ENCODE peak calls at places on chromosome 1, in ten cellular contexts. One of them, this sample, is unnamed.

GRCh38 chr1:155305881-155306391 is 2.7 kb upstream of the FDPS start:
- DNase-seq in osteocyte: no peak
- DNase-seq in HTR-8/SVneo: no peak
- DNase-seq in M059J: no peak
- DNase-seq in HCEC 1CT: no peak
- DNase-seq in NCI-H2029 treated with DMSO at 0.1 percent for 48 hours: no peak
- DNase-seq in PC-9: no peak
- DNase-seq in prostate gland: no peak
- DNase-seq in NB4: no peak
- DNase-seq in iPS DF 6.9: no peak
- DNase-seq in this sample: no peak

GRCh38 chr1:35927472-35927871 is 3.4 kb upstream of the AGO3 start:
- DNase-seq in HTR-8/SVneo: no peak
- DNase-seq in M059J: no peak
- DNase-seq in prostate gland: no peak
- DNase-seq in NCI-H2029 treated with DMSO at 0.1 percent for 48 hours: no peak
- DNase-seq in osteocyte: no peak
- DNase-seq in NB4: no peak
- DNase-seq in HCEC 1CT: no peak
- DNase-seq in iPS DF 6.9: no peak
- DNase-seq in PC-9: no peak
- DNase-seq in this sample: no peak

GRCh38 chr1:231178970-231179369 is 17.1 kb downstream of the TRIM67 start:
- DNase-seq in PC-9: no peak
- DNase-seq in M059J: no peak
- DNase-seq in osteocyte: no peak
- DNase-seq in HTR-8/SVneo: no peak
- DNase-seq in prostate gland: no peak
- DNase-seq in NCI-H2029 treated with DMSO at 0.1 percent for 48 hours: no peak
- DNase-seq in iPS DF 6.9: no peak
- DNase-seq in NB4: no peak
- DNase-seq in HCEC 1CT: no peak
- DNase-seq in this sample: no peak

GRCh38 chr1:172708452-172708851 is 49.5 kb downstream of the FASLG start:
- DNase-seq in NB4: no peak
- DNase-seq in iPS DF 6.9: no peak
- DNase-seq in PC-9: no peak
- DNase-seq in HTR-8/SVneo: no peak
- DNase-seq in NCI-H2029 treated with DMSO at 0.1 percent for 48 hours: no peak
- DNase-seq in HCEC 1CT: no peak
- DNase-seq in osteocyte: no peak
- DNase-seq in M059J: no peak
- DNase-seq in prostate gland: no peak
- DNase-seq in this sample: peak

GRCh38 chr1:93694039-93694438 is 12.4 kb upstream of the BCAR3 start:
- DNase-seq in NB4: no peak
- DNase-seq in PC-9: peak
- DNase-seq in iPS DF 6.9: no peak
- DNase-seq in NCI-H2029 treated with DMSO at 0.1 percent for 48 hours: no peak
- DNase-seq in prostate gland: no peak
- DNase-seq in HTR-8/SVneo: no peak
- DNase-seq in HCEC 1CT: no peak
- DNase-seq in M059J: peak
- DNase-seq in osteocyte: no peak
- DNase-seq in this sample: no peak

GRCh38 chr1:116153692-116154031 is 42.5 kb downstream of the MAB21L3 start:
- DNase-seq in iPS DF 6.9: no peak
- DNase-seq in M059J: no peak
- DNase-seq in NCI-H2029 treated with DMSO at 0.1 percent for 48 hours: no peak
- DNase-seq in PC-9: no peak
- DNase-seq in NB4: no peak
- DNase-seq in prostate gland: no peak
- DNase-seq in HTR-8/SVneo: no peak
- DNase-seq in HCEC 1CT: no peak
- DNase-seq in osteocyte: no peak
- DNase-seq in this sample: no peak

GRCh38 chr1:219792337-219793021 is 135.9 kb downstream of the SLC30A10 start:
- DNase-seq in HCEC 1CT: peak
- DNase-seq in prostate gland: no peak
- DNase-seq in HTR-8/SVneo: no peak
- DNase-seq in NB4: no peak
- DNase-seq in PC-9: no peak
- DNase-seq in iPS DF 6.9: no peak
- DNase-seq in M059J: peak
- DNase-seq in NCI-H2029 treated with DMSO at 0.1 percent for 48 hours: no peak
- DNase-seq in osteocyte: no peak
- DNase-seq in this sample: no peak

GRCh38 chr1:5998906-5999301 is 6.7 kb upstream of the NPHP4 start:
- DNase-seq in prostate gland: no peak
- DNase-seq in HCEC 1CT: no peak
- DNase-seq in M059J: no peak
- DNase-seq in HTR-8/SVneo: no peak
- DNase-seq in iPS DF 6.9: no peak
- DNase-seq in PC-9: no peak
- DNase-seq in osteocyte: no peak
- DNase-seq in NCI-H2029 treated with DMSO at 0.1 percent for 48 hours: no peak
- DNase-seq in NB4: no peak
- DNase-seq in this sample: no peak

GRCh38 chr1:149888160-149888998 is 11.0 kb upstream of the BOLA1 start:
- DNase-seq in PC-9: peak
- DNase-seq in HCEC 1CT: peak
- DNase-seq in M059J: peak
- DNase-seq in NCI-H2029 treated with DMSO at 0.1 percent for 48 hours: peak
- DNase-seq in iPS DF 6.9: no peak
- DNase-seq in prostate gland: peak
- DNase-seq in NB4: peak
- DNase-seq in HTR-8/SVneo: peak
- DNase-seq in osteocyte: peak
- DNase-seq in this sample: peak

GRCh38 chr1:7493711-7494110 is 277.4 kb upstream of the VAMP3 start:
- DNase-seq in HCEC 1CT: no peak
- DNase-seq in HTR-8/SVneo: no peak
- DNase-seq in prostate gland: no peak
- DNase-seq in NB4: no peak
- DNase-seq in M059J: no peak
- DNase-seq in osteocyte: no peak
- DNase-seq in iPS DF 6.9: no peak
- DNase-seq in PC-9: no peak
- DNase-seq in NCI-H2029 treated with DMSO at 0.1 percent for 48 hours: no peak
- DNase-seq in this sample: no peak

GRCh38 chr1:77888429-77889239 is at the start of gene NEXN:
- DNase-seq in NB4: peak
- DNase-seq in HTR-8/SVneo: peak
- DNase-seq in NCI-H2029 treated with DMSO at 0.1 percent for 48 hours: no peak
- DNase-seq in iPS DF 6.9: peak
- DNase-seq in HCEC 1CT: peak
- DNase-seq in PC-9: peak
- DNase-seq in prostate gland: peak
- DNase-seq in osteocyte: peak
- DNase-seq in M059J: peak
- DNase-seq in this sample: no peak

GRCh38 chr1:57659804-57660203 is 235.9 kb upstream of the DAB1 start:
- DNase-seq in HCEC 1CT: no peak
- DNase-seq in NCI-H2029 treated with DMSO at 0.1 percent for 48 hours: no peak
- DNase-seq in NB4: no peak
- DNase-seq in prostate gland: no peak
- DNase-seq in M059J: no peak
- DNase-seq in iPS DF 6.9: no peak
- DNase-seq in osteocyte: no peak
- DNase-seq in HTR-8/SVneo: no peak
- DNase-seq in PC-9: no peak
- DNase-seq in this sample: no peak

GRCh38 chr1:82538876-82539275 is 738.1 kb downstream of the ADGRL2 start:
- DNase-seq in M059J: peak
- DNase-seq in prostate gland: no peak
- DNase-seq in osteocyte: no peak
- DNase-seq in HTR-8/SVneo: no peak
- DNase-seq in PC-9: no peak
- DNase-seq in NB4: no peak
- DNase-seq in HCEC 1CT: no peak
- DNase-seq in NCI-H2029 treated with DMSO at 0.1 percent for 48 hours: no peak
- DNase-seq in iPS DF 6.9: no peak
- DNase-seq in this sample: no peak

GRCh38 chr1:202010042-202011015 is at the start of gene ELF3:
- DNase-seq in osteocyte: no peak
- DNase-seq in NCI-H2029 treated with DMSO at 0.1 percent for 48 hours: peak
- DNase-seq in NB4: no peak
- DNase-seq in prostate gland: peak
- DNase-seq in PC-9: peak
- DNase-seq in HTR-8/SVneo: peak
- DNase-seq in HCEC 1CT: no peak
- DNase-seq in iPS DF 6.9: peak
- DNase-seq in M059J: peak
- DNase-seq in this sample: no peak

GRCh38 chr1:170593173-170593572 is 61.2 kb downstream of the GORAB start:
- DNase-seq in prostate gland: no peak
- DNase-seq in iPS DF 6.9: no peak
- DNase-seq in PC-9: no peak
- DNase-seq in HTR-8/SVneo: no peak
- DNase-seq in NB4: peak
- DNase-seq in M059J: peak
- DNase-seq in osteocyte: no peak
- DNase-seq in NCI-H2029 treated with DMSO at 0.1 percent for 48 hours: no peak
- DNase-seq in HCEC 1CT: no peak
- DNase-seq in this sample: no peak

GRCh38 chr1:168497376-168497952 is 46.3 kb downstream of the XCL2 start:
- DNase-seq in M059J: no peak
- DNase-seq in iPS DF 6.9: no peak
- DNase-seq in HCEC 1CT: peak
- DNase-seq in osteocyte: no peak
- DNase-seq in prostate gland: no peak
- DNase-seq in NCI-H2029 treated with DMSO at 0.1 percent for 48 hours: no peak
- DNase-seq in HTR-8/SVneo: no peak
- DNase-seq in NB4: no peak
- DNase-seq in PC-9: no peak
- DNase-seq in this sample: no peak

GRCh38 chr1:26799479-26800133 is 11.9 kb downstream of the PIGV start:
- DNase-seq in NCI-H2029 treated with DMSO at 0.1 percent for 48 hours: peak
- DNase-seq in HCEC 1CT: peak
- DNase-seq in NB4: no peak
- DNase-seq in M059J: peak
- DNase-seq in osteocyte: no peak
- DNase-seq in HTR-8/SVneo: peak
- DNase-seq in prostate gland: peak
- DNase-seq in iPS DF 6.9: no peak
- DNase-seq in PC-9: peak
- DNase-seq in this sample: no peak